ENCODE peak calls at places on chromosomes 12 and 14, in six cellular contexts. T is activated T-cell treated with anti-CD3 and anti-CD28 coated beads for 48 hours, I is neural progenitor cell, H is K562, N is mucosa of descending colon, C is endothelial cell. U is an unnamed sample.

GRCh38 chr12:43345023-43345422 is 207.0 kb downstream of the ADAMTS20 start:
- DNase-seq in T (no peak), C (no peak), I (no peak), N (no peak), H (no peak), U (no peak)

GRCh38 chr12:14665354-14666348 is 30.7 kb downstream of the GUCY2C start:
- DNase-seq in N (no peak), C (no peak), H (no peak), T (no peak), I (peak; percentile 3), U (no peak)

GRCh38 chr12:74780458-74781241 is 243.0 kb downstream of the ATXN7L3B start:
- DNase-seq in H (no peak), C (no peak), I (no peak), T (no peak), N (no peak), U (no peak)

GRCh38 chr12:91910871-91911388 is 234.7 kb downstream of the BTG1 start:
- DNase-seq in I (peak; percentile 64), N (no peak), T (no peak), C (no peak), H (no peak), U (no peak)

GRCh38 chr14:92253381-92253894 is 69.5 kb upstream of the SLC24A4 start:
- DNase-seq in C (no peak), I (peak; percentile 45), N (no peak), T (no peak), H (no peak), U (no peak)

GRCh38 chr14:105075364-105076295 is 10.4 kb upstream of the GPR132 start:
- DNase-seq in T (no peak), N (peak; percentile 60), C (no peak), H (peak; percentile 93), I (peak; percentile 74), U (peak; percentile 62)

GRCh38 chr14:58297412-58297761 is 968 bp upstream of the ARID4A start:
- DNase-seq in T (no peak), N (no peak), C (peak; percentile 46), I (peak; percentile 75), H (no peak), U (no peak)

GRCh38 chr12:13661005-13661887 is 320.2 kb downstream of the GRIN2B start:
- DNase-seq in H (peak; percentile 21), C (peak; percentile 58), I (peak; percentile 79), T (peak; percentile 1), N (peak; percentile 37), U (peak; percentile 53)

GRCh38 chr12:45914090-45914489 is 76.3 kb downstream of the SCAF11 start:
- DNase-seq in N (no peak), H (peak; percentile 9), C (no peak), T (no peak), I (peak; percentile 14), U (no peak)

GRCh38 chr14:104229621-104230041 is 91.2 kb downstream of the KIF26A start:
- DNase-seq in C (no peak), T (no peak), I (no peak), H (no peak), N (peak; percentile 74), U (no peak)

GRCh38 chr12:9244894-9245293 is 36.7 kb upstream of the PZP start:
- DNase-seq in N (no peak), I (no peak), C (no peak), H (no peak), T (peak; percentile 62), U (no peak)

GRCh38 chr12:42135264-42135814 is 9.3 kb downstream of the GXYLT1 start:
- DNase-seq in H (no peak), I (no peak), T (no peak), C (no peak), N (no peak), U (no peak)

GRCh38 chr14:21233457-21234076 is 35.7 kb downstream of the HNRNPC start:
- DNase-seq in C (peak; percentile 15), I (peak; percentile 24), H (peak; percentile 6), N (no peak), T (no peak), U (no peak)

GRCh38 chr12:48183876-48184548 is 568 bp downstream of the CCDC184 start:
- DNase-seq in C (peak; percentile 15), H (no peak), T (no peak), I (peak; percentile 64), N (peak; percentile 35), U (peak; percentile 34)

GRCh38 chr14:93073833-93074769 is 41.6 kb downstream of the ITPK1 start:
- DNase-seq in C (no peak), N (no peak), T (no peak), I (no peak), H (no peak), U (no peak)

GRCh38 chr12:126874427-126875026 is 1392.4 kb upstream of the TMEM132C start:
- DNase-seq in N (peak; percentile 71), T (peak; percentile 54), H (peak; percentile 79), C (peak; percentile 3), I (peak; percentile 83), U (peak; percentile 22)

GRCh38 chr14:34044666-34045306 is 93.9 kb upstream of the EGLN3 start:
- DNase-seq in T (no peak), I (no peak), H (no peak), C (no peak), N (no peak), U (no peak)

GRCh38 chr14:91377700-91378652 is 39.6 kb downstream of the CCDC88C start:
- DNase-seq in N (no peak), I (no peak), H (no peak), T (peak; percentile 55), C (no peak), U (peak; percentile 79)

GRCh38 chr12:99063182-99063581 is 418.1 kb downstream of the APAF1 start:
- DNase-seq in H (no peak), C (no peak), T (no peak), N (no peak), I (no peak), U (no peak)

GRCh38 chr14:53035336-53035735 is 84.5 kb upstream of the FERMT2 start:
- DNase-seq in N (no peak), H (no peak), T (no peak), C (no peak), I (no peak), U (no peak)

GRCh38 chr12:110577717-110578521 is 5.2 kb downstream of the PPTC7 start:
- DNase-seq in C (no peak), T (no peak), H (peak; percentile 31), I (no peak), N (no peak), U (no peak)

GRCh38 chr12:67795235-67795634 is 146.7 kb downstream of the DYRK2 start:
- DNase-seq in C (no peak), N (no peak), I (no peak), H (no peak), T (no peak), U (no peak)

GRCh38 chr14:88473791-88474190 is 81.0 kb downstream of the PTPN21 start:
- DNase-seq in I (no peak), H (no peak), T (no peak), C (no peak), N (no peak), U (no peak)

GRCh38 chr12:42684171-42685071 is 94.9 kb upstream of the PRICKLE1 start:
- DNase-seq in T (no peak), N (no peak), C (no peak), H (no peak), I (no peak), U (no peak)

U was measured in BE2C.